ENCODE peak calls at places on chromosomes 7 and 10, in five cellular contexts. W is H1, O is astrocyte, C is HCT116, G is mammary epithelial cell. A is an unnamed sample.
A peak's percentile ranks its signal among the peaks of the same experiment; 100 is the strongest.

GRCh38 chr7:348480-348844 is 58.5 kb downstream of the FOXL3 start:
- DNase-seq in W (no peak), O (no peak), C (no peak), G (no peak), A (no peak)

GRCh38 chr7:143909863-143910262 is 7.9 kb upstream of the TCAF1 start:
- DNase-seq in W (no peak), O (no peak), C (no peak), G (no peak), A (no peak)

GRCh38 chr10:110837418-110838120 is 34.2 kb upstream of the PDCD4 start:
- DNase-seq in W (no peak), O (no peak), C (no peak), G (no peak), A (no peak)

GRCh38 chr10:33734393-33735110 is 400.1 kb upstream of the NRP1 start:
- DNase-seq in W (no peak), O (peak; percentile 64), C (no peak), G (peak; percentile 34), A (no peak)

GRCh38 chr7:148699024-148699771 is 495 bp downstream of the CUL1 start:
- DNase-seq in W (peak; percentile 77), O (peak; percentile 38), C (no peak), G (peak; percentile 64), A (peak; percentile 81)

GRCh38 chr7:6443372-6443941 is 4.3 kb downstream of the DAGLB start:
- DNase-seq in W (no peak), O (peak; percentile 94), C (peak; percentile 85), G (peak; percentile 69), A (peak; percentile 24)

GRCh38 chr7:130297628-130298027 is 4.7 kb downstream of the CPA4 start:
- DNase-seq in W (no peak), O (no peak), C (no peak), G (no peak), A (no peak)

GRCh38 chr10:59108296-59108695 is 68.1 kb upstream of the PHYHIPL start:
- DNase-seq in W (no peak), O (no peak), C (no peak), G (no peak), A (no peak)

GRCh38 chr7:91628742-91629141 is 251.8 kb downstream of the MTERF1 start:
- DNase-seq in W (no peak), O (no peak), C (no peak), G (no peak), A (no peak)

GRCh38 chr10:101388671-101389276 is 34.8 kb downstream of the BTRC start:
- DNase-seq in W (no peak), O (no peak), C (no peak), G (no peak), A (no peak)

GRCh38 chr7:72924417-72924747 is 513 bp upstream of the POM121 start:
- DNase-seq in W (no peak), O (no peak), C (no peak), G (no peak), A (no peak)
- H3K79me2 ChIP-seq in W (peaks cover 29% of the 10 kb centered on the region), O (peaks cover 72% of the 10 kb centered on the region), C (peaks cover 82% of the 10 kb centered on the region), G (peaks cover 87% of the 10 kb centered on the region), A (peaks cover 77% of the 10 kb centered on the region)

DNA sequence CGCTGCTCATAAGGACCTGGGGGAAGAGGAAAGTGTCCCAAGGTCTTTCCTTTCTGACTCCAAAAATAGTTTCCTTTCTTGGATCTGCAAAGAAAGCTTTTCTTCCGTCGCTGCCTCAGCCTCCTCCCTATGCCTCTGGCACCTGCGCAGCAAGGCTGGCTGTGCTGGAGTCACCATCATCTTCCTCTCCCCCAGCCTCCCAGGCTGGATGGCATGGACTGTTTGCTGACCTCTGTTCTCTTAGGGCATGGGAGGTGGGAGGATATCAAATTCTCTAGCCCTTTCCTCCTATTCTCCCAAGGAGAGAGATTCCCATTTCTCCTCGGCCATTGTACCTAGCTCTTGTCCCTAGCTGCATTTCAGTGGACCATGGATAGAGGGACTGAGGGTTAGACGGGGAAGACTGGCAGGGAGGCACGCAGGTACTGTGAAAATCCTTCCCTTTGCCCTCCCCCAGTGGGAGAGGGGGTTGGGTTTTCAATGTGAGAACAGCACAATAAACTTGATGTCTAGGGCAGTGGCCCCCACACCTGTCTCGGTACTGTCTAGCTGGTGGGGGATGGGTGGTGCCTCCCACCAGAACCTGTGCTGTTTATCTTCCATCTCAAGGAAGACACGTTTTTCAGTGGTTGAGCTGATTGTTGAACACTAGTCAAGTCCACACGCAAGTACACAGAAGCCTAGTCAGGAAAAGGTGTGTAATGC is 2.6 kb downstream of the PPP1R35 start:
- DNase-seq in W (no peak), O (no peak), C (no peak), G (no peak), A (no peak)
- H3K79me2 ChIP-seq in W (peaks cover 49% of the 10 kb centered on the region), O (peaks cover 64% of the 10 kb centered on the region), C (peaks cover 62% of the 10 kb centered on the region), G (peaks cover 67% of the 10 kb centered on the region), A (peaks cover 54% of the 10 kb centered on the region)

DNA sequence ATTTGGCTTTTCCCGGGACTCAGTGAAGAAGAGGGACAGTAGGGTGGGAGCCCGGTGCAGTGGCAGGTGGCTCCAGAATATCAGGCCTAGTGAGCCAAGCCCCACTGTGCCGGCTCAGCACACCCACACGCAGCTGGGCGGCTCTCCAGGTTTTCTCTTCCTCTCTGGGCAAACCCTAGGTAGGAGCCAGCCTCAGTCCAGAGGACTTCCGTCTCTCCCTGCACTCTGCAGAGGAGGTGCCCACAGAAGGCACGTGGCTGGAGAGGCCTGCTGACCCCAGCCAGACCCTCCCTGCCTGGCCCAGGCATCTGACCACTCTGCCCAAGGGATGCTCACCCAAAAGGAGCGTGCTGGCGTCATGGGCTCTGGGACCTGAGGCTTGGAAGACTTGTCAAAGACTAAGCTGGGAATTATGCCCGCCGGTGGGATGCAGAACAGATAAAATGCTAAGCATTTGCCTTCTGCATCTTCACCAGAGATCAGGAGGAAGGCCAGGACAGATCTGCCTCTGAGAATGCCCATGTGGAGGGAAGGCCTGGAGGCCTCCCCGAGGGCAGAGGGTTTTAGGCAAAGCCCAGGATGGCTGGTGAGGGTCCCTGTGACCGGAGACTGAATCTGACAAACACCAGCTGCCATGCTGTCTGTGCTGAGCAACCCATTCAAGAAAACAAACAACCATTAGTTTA is 40.2 kb downstream of the TCERG1L start:
- DNase-seq in W (no peak), O (no peak), C (no peak), G (no peak), A (no peak)
- H3K79me2 ChIP-seq in W (no peaks in the 10 kb centered on the region), O (no peaks in the 10 kb centered on the region), C (no peaks in the 10 kb centered on the region), G (no peaks in the 10 kb centered on the region), A (no peaks in the 10 kb centered on the region)

DNA sequence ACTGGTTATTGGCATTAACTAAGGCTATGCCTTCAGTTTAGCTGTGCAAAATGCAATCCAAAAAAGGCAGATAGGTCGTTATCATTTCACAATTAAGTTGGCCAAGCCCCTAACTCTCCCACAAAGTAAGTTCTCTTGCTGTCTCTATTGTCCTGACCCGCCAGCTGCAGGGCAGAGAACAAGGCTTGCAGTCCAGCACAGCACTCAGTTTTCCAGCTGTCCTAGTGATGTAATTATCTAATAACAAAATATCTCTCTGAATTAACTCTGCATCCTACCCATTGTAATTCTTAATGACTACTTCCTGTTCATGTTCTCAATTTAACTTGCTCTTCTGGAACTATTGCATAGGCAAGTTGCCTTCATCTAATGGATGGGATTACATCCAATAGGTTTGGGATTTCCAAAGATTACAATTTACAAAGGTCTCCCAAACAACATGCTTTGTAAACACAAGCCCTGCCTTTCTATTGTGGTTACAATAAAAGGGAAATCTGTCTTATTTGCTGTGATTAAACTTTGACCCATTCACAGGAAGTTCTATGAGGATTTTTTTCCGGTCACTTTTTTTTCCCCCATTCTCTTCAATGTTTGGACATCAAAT is 55.2 kb downstream of the CDK6 start:
- DNase-seq in W (no peak), O (no peak), C (no peak), G (no peak), A (no peak)
- H3K79me2 ChIP-seq in W (peaks cover 7% of the 10 kb centered on the region), O (peaks cover 90% of the 10 kb centered on the region), C (peaks cover 84% of the 10 kb centered on the region), G (peaks cover 96% of the 10 kb centered on the region), A (peaks cover 93% of the 10 kb centered on the region)

DNA sequence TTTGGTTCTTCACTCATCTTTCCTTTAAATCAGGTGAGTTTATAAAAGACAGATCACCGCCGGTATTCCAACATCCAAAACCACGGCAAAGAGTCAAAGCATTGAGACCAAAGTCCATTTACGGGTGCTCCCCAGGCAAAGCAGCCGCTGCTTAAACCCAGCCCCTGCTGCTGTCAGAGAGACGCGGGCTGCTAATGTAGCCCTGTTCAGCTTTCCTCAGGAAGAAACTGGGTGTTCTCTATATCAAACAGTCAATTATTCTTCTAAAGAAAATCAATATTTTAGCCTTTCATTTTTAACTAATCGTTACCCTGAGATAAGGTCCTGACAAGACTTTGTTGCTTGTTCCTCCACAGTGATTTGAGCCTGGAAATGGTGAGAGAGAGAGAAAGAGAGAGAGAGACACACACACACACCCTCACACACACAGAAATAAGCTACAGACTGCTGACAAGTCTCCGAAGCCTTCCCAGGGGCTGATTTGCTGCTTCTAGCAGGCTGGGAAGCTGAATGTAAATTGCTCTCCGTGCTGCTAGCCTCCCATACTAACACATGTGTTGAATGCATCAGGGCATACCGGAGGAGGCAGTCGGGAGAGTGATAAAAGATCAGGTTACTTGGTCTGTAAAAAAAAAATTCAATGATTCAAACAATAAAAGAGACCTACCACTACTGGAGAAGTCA is 183.0 kb upstream of the ANK3 start:
- DNase-seq in W (no peak), O (peak; percentile 83), C (no peak), G (peak; percentile 61), A (peak; percentile 66)
- H3K79me2 ChIP-seq in W (no peaks in the 10 kb centered on the region), O (peaks cover 24% of the 10 kb centered on the region), C (no peaks in the 10 kb centered on the region), G (no peaks in the 10 kb centered on the region), A (no peaks in the 10 kb centered on the region)

DNA sequence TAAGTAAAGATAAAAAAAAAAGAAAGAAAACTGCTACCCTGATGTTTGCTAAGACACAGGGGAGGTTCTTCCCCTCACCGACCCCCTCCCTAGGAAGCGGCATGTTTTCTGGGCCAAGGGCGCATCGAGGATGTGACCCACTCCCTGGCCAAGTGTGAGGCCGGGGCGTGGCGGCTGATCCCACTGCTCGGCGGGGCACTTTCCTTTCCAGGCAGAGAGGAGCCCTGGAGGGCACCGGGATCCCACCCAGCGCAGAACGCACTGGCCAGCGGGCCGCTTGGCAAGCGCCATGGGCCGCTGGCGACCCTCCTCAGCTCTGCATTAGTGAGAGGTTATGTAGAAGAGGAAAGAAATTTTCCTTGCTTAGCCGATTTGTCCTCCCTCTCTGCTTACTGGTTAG is 93.4 kb downstream of the ZNF736 start:
- DNase-seq in W (no peak), O (no peak), C (no peak), G (no peak), A (no peak)
- H3K79me2 ChIP-seq in W (no peaks in the 10 kb centered on the region), O (no peaks in the 10 kb centered on the region), C (no peaks in the 10 kb centered on the region), G (no peaks in the 10 kb centered on the region), A (no peaks in the 10 kb centered on the region)